ENCODE peak calls at places on chromosome 11, in six cellular contexts. One of them, this sample, is unnamed.

GRCh38 chr11:121578216-121579063 is 125.7 kb upstream of the SORL1-AS1 start:
- DNase-seq in NCI-H1092 treated with DMSO at 0.1 percent for 48 hours: no peak
- DNase-seq in activated CD8-positive, alpha-beta T cell treated with anti-CD3 and anti-CD28 coated beads for 36 hours: no peak
- DNase-seq in T-helper 2 cell: no peak
- DNase-seq in LoVo: no peak
- DNase-seq in M059J: no peak
- DNase-seq in this sample: peak

GRCh38 chr11:128904872-128905344 is 13.8 kb downstream of the KCNJ5 start:
- DNase-seq in NCI-H1092 treated with DMSO at 0.1 percent for 48 hours: no peak
- DNase-seq in activated CD8-positive, alpha-beta T cell treated with anti-CD3 and anti-CD28 coated beads for 36 hours: no peak
- DNase-seq in T-helper 2 cell: no peak
- DNase-seq in LoVo: peak
- DNase-seq in M059J: peak
- DNase-seq in this sample: no peak

GRCh38 chr11:110818032-110818687 is 105.9 kb upstream of the ARHGAP20 start:
- DNase-seq in NCI-H1092 treated with DMSO at 0.1 percent for 48 hours: no peak
- DNase-seq in activated CD8-positive, alpha-beta T cell treated with anti-CD3 and anti-CD28 coated beads for 36 hours: peak
- DNase-seq in T-helper 2 cell: no peak
- DNase-seq in LoVo: peak
- DNase-seq in M059J: peak
- DNase-seq in this sample: peak

GRCh38 chr11:133964946-133965632 is 8.3 kb upstream of the IGSF9B start:
- DNase-seq in NCI-H1092 treated with DMSO at 0.1 percent for 48 hours: no peak
- DNase-seq in activated CD8-positive, alpha-beta T cell treated with anti-CD3 and anti-CD28 coated beads for 36 hours: no peak
- DNase-seq in T-helper 2 cell: no peak
- DNase-seq in LoVo: peak
- DNase-seq in M059J: peak
- DNase-seq in this sample: peak

GRCh38 chr11:106998126-106998525 is 20.1 kb downstream of the GUCY1A2 start:
- DNase-seq in NCI-H1092 treated with DMSO at 0.1 percent for 48 hours: no peak
- DNase-seq in activated CD8-positive, alpha-beta T cell treated with anti-CD3 and anti-CD28 coated beads for 36 hours: no peak
- DNase-seq in T-helper 2 cell: no peak
- DNase-seq in LoVo: no peak
- DNase-seq in M059J: no peak
- DNase-seq in this sample: peak

GRCh38 chr11:134566311-134566710 is 154.3 kb upstream of the B3GAT1 start:
- DNase-seq in NCI-H1092 treated with DMSO at 0.1 percent for 48 hours: no peak
- DNase-seq in activated CD8-positive, alpha-beta T cell treated with anti-CD3 and anti-CD28 coated beads for 36 hours: no peak
- DNase-seq in T-helper 2 cell: no peak
- DNase-seq in LoVo: no peak
- DNase-seq in M059J: no peak
- DNase-seq in this sample: no peak

GRCh38 chr11:44178381-44178780 is 82.9 kb downstream of the EXT2 start:
- DNase-seq in NCI-H1092 treated with DMSO at 0.1 percent for 48 hours: no peak
- DNase-seq in activated CD8-positive, alpha-beta T cell treated with anti-CD3 and anti-CD28 coated beads for 36 hours: no peak
- DNase-seq in T-helper 2 cell: no peak
- DNase-seq in LoVo: no peak
- DNase-seq in M059J: peak
- DNase-seq in this sample: peak

GRCh38 chr11:111283945-111284481 is 14.3 kb upstream of the POU2AF3 start:
- DNase-seq in NCI-H1092 treated with DMSO at 0.1 percent for 48 hours: no peak
- DNase-seq in activated CD8-positive, alpha-beta T cell treated with anti-CD3 and anti-CD28 coated beads for 36 hours: no peak
- DNase-seq in T-helper 2 cell: no peak
- DNase-seq in LoVo: peak
- DNase-seq in M059J: no peak
- DNase-seq in this sample: peak

GRCh38 chr11:112588252-112588668 is 327.6 kb upstream of the PLET1 start:
- DNase-seq in NCI-H1092 treated with DMSO at 0.1 percent for 48 hours: peak
- DNase-seq in activated CD8-positive, alpha-beta T cell treated with anti-CD3 and anti-CD28 coated beads for 36 hours: peak
- DNase-seq in T-helper 2 cell: no peak
- DNase-seq in LoVo: peak
- DNase-seq in M059J: peak
- DNase-seq in this sample: peak

This sample was measured in choroid plexus epithelial cell.